ENCODE peak calls at places on chromosome 3, in nine cellular contexts. F is astrocyte of the cerebellum, V is neural crest cell, S is A549, U is pancreas, P is HCT116, H is ovary, R is Caco-2, B is progenitor cell of endocrine pancreas. D is an unnamed sample.

GRCh38 chr3:58009749-58010535 is 1.7 kb downstream of the FLNB start:
- DNase-seq in H (no peak), S (no peak), U (peak), V (no peak), B (no peak), F (no peak), P (no peak), R (peak), D (no peak)

GRCh38 chr3:71214797-71215196 is 368.7 kb downstream of the FOXP1 start:
- DNase-seq in P (no peak), R (no peak), V (no peak), B (no peak), U (no peak), S (no peak), H (no peak), F (no peak), D (no peak)

GRCh38 chr3:126342991-126343661 is 14.1 kb downstream of the KLF15 start:
- DNase-seq in V (peak), B (no peak), F (no peak), H (peak), P (no peak), S (no peak), U (peak), R (peak), D (peak)

GRCh38 chr3:14303336-14304100 is 98.9 kb upstream of the SLC6A6 start:
- DNase-seq in B (no peak), U (no peak), V (no peak), P (no peak), R (no peak), H (no peak), S (no peak), F (no peak), D (no peak)

GRCh38 chr3:53411371-53411770 is 64.0 kb upstream of the DCP1A start:
- DNase-seq in P (no peak), B (no peak), H (no peak), V (no peak), R (no peak), U (no peak), F (no peak), S (no peak), D (no peak)

GRCh38 chr3:189038773-189039720 is 132.7 kb upstream of the TPRG1 start:
- DNase-seq in P (no peak), V (no peak), U (no peak), F (no peak), S (no peak), H (no peak), B (no peak), R (no peak), D (no peak)

GRCh38 chr3:67362686-67363085 is 291.7 kb downstream of the SUCLG2 start:
- DNase-seq in R (peak), U (no peak), F (no peak), P (no peak), V (no peak), S (no peak), H (no peak), B (no peak), D (peak)

GRCh38 chr3:96931491-96931890 is 117.1 kb downstream of the EPHA6 start:
- DNase-seq in B (no peak), P (no peak), S (no peak), F (no peak), H (no peak), R (peak), U (no peak), V (no peak), D (no peak)

GRCh38 chr3:149188494-149188893 is 33.1 kb downstream of the CP start:
- DNase-seq in V (no peak), B (no peak), U (no peak), S (no peak), R (no peak), H (no peak), F (no peak), P (no peak), D (no peak)

GRCh38 chr3:138938056-138938876 is 8.7 kb downstream of the FOXL2 start:
- DNase-seq in R (no peak), U (peak), P (no peak), B (no peak), F (no peak), V (no peak), S (no peak), H (peak), D (peak)

GRCh38 chr3:188280627-188281026 is 126.7 kb downstream of the LPP start:
- DNase-seq in P (no peak), R (no peak), V (no peak), S (no peak), H (no peak), U (no peak), F (no peak), B (no peak), D (no peak)

DNA sequence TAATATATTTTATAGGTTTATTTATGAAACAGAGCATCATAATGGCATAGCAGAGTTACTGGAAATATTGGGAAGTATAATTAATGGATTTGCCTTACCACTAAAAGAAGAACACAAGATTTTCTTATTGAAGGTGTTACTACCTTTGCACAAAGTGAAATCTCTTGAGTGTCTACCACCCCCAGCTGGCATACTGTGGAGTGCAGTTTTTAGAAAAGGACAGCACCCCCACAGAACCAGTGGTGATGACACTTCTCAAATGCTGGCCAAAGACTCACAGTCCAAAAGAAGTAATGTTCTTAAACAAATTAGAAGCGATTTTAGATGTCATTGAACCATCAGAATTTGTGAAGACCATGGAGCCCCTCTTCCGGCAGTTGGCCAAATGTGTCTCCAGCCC is 58.1 kb downstream of the DNAH1 start:
- DNase-seq in U (no peak), V (no peak), H (no peak), S (no peak), B (no peak), P (no peak), R (no peak), F (no peak), D (no peak)
- TF ChIP-seq CTCF in U (no peak), V (no peak), H (no peak), S (no peak), B (no peak), P (peak), R (peak), F (no peak), D (no peak)

DNA sequence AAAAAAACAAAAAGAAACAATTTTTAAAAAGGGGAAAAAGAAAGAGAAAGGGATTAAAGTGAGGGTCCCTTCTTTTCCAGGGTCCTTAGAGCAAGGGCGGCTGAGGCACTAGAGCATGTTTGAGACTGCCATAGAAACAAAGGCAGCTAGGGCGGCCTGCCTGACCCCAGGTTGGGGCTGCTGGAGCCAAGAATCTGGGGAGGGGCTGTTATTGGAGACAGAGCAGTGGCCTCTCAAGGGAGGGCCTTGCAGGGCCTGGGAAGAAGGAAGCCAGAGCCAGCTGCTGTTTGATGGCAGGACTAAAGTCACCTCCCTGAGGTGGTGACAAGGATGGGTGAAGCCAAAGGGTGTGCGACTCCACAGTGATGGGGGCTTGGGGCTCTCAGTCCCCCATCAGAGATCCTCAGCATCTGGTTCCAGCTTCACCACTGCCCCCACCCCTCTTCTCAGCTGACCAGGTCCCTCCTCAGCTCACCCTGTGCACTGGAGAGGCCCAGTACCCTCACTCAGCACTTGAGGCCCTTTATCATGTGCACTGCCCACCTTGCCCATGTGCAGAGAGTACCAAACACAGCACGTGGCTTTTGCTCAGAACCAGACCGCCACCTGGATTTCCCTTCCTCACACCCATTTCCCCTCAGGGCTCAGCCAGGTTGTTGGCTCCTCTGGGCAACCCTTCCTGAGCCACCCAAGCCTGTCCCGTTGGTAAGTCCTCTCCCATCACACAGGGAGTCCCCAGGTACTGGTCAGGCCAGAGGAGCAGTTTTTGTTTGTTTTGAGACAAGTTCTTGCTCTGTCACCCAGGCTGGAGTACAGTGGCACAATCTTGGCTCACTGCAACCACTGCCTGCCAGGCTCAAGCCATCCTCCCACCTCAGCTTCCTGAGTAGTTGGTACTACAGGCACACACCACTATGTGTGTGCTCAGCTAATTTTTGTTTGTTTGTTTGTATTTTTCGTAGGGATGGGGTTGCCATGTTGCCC is 1.7 kb downstream of the TMEM89 start:
- DNase-seq in S (no peak), H (no peak), P (no peak), F (no peak), V (no peak), U (no peak), B (no peak), R (no peak), D (no peak)
- TF ChIP-seq CTCF in S (no peak), H (no peak), P (no peak), F (no peak), V (no peak), U (no peak), B (no peak), R (no peak), D (no peak)

GRCh38 chr3:12966847-12967750 is 106.1 kb downstream of the IQSEC1 start:
- DNase-seq in V (peak), U (peak), F (no peak), R (peak), S (peak), P (no peak), B (peak), H (peak), D (peak)
- TF ChIP-seq CTCF in V (no peak), U (no peak), F (no peak), R (no peak), S (no peak), P (no peak), B (no peak), H (no peak), D (no peak)

GRCh38 chr3:186529204-186529999 is 14.8 kb downstream of the CRYGS start:
- DNase-seq in P (no peak), H (no peak), S (no peak), U (no peak), F (no peak), R (no peak), V (no peak), B (no peak), D (no peak)
- TF ChIP-seq CTCF in P (no peak), H (no peak), S (no peak), U (no peak), F (no peak), R (peak), V (no peak), B (peak), D (no peak)

DNA sequence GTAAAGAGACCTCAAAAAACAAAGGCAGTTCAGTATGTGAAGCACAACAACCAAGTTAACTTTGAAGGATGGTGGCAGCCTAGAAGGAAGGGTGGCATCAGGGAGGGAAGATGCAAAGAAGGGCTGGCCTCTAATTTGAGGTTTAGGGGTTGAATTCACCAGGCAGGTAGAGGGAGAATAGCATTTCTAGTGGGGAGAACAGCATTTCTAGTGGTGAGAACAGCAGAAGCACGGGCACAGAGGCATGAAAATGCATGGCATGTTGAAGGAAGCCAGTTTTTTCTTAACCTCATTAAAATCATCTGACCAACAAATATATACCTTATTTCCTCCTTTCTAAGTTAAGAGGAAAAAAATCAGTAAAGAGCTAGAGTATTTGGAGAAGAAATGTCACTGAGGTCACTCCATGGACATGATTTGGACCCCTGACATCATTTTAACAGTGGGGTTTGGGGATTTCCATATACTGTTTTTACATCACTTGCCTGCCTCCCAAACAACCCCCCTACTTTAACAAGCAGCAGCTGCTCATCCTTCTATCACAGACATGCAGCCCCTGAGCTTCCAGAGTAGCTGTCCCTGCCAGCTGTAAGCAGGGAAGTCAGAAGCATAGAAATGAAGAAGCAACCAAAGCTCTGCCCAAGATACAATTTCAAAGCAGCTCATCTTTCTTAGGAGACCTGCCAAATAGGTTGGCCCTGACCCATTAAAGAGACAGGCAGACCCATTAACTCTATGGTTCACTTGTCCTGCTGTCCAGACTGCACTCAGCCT is 2.4 kb upstream of the POPDC2 start:
- DNase-seq in P (no peak), S (no peak), V (no peak), U (no peak), R (no peak), H (no peak), B (no peak), F (no peak), D (no peak)
- TF ChIP-seq CTCF in P (no peak), S (no peak), V (no peak), U (no peak), R (no peak), H (no peak), B (no peak), F (no peak), D (no peak)

GRCh38 chr3:62888180-62888579 is 13.0 kb upstream of the CADPS start:
- DNase-seq in V (no peak), P (no peak), H (no peak), R (no peak), B (no peak), F (no peak), U (no peak), S (no peak), D (no peak)
- TF ChIP-seq CTCF in V (no peak), P (no peak), H (no peak), R (no peak), B (no peak), F (no peak), U (no peak), S (no peak), D (no peak)

DNA sequence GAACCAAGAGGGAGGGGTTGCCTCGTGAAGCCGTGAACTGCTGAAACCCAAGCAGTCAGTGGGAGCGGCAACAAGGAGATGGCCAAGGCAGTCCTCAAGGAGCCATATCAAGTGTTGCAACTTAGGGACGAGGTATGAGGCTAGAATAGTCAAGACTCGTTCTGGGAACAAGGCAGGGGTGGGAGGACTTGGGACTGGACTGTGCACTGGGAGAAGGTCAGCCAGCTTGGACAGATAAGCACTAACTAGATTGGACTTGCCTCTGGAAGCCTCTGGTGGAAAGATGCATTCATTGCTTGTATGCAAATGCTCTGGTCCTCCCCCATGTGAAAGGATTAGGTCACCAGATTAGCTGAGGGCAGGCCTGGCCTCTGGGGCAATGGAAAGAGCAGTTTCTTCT is 123.3 kb upstream of the CTNNB1 start:
- DNase-seq in U (no peak), S (no peak), F (no peak), H (peak), R (peak), P (no peak), B (no peak), V (no peak), D (no peak)
- TF ChIP-seq CTCF in U (no peak), S (no peak), F (no peak), H (no peak), R (no peak), P (no peak), B (no peak), V (no peak), D (no peak)

GRCh38 chr3:39724233-39724846 is 85.1 kb upstream of the MYRIP start:
- DNase-seq in U (no peak), B (no peak), P (no peak), H (no peak), R (no peak), V (no peak), S (no peak), F (no peak), D (no peak)
- TF ChIP-seq CTCF in U (no peak), B (peak), P (peak), H (no peak), R (peak), V (no peak), S (no peak), F (peak), D (no peak)